ENCODE peak calls at places on chromosome 12, in six cellular contexts. One of them, this sample, is unnamed.
A peak's percentile ranks its signal among the peaks of the same experiment; 100 is the strongest.

GRCh38 chr12:99600388-99600787 is 47.2 kb upstream of the GARIN6 start:
- DNase-seq in NCI-H2107: no peak
- DNase-seq in stimulated activated CD8-positive, alpha-beta memory T cell treated with anti-CD3 and anti-CD28 coated beads, Interleukin-15, amount 100 ng/mL, for 24 hours: no peak
- DNase-seq in neural progenitor cell: peak; percentile 5
- DNase-seq in ELF-1: peak; percentile 70
- DNase-seq in left ventricle myocardium inferior: no peak
- DNase-seq in this sample: no peak

GRCh38 chr12:130455161-130455560 is 117.5 kb downstream of the PIWIL1 start:
- DNase-seq in NCI-H2107: no peak
- DNase-seq in stimulated activated CD8-positive, alpha-beta memory T cell treated with anti-CD3 and anti-CD28 coated beads, Interleukin-15, amount 100 ng/mL, for 24 hours: no peak
- DNase-seq in neural progenitor cell: no peak
- DNase-seq in ELF-1: no peak
- DNase-seq in left ventricle myocardium inferior: no peak
- DNase-seq in this sample: no peak

GRCh38 chr12:66086001-66086400 is 44.5 kb downstream of the LLPH start:
- DNase-seq in NCI-H2107: no peak
- DNase-seq in stimulated activated CD8-positive, alpha-beta memory T cell treated with anti-CD3 and anti-CD28 coated beads, Interleukin-15, amount 100 ng/mL, for 24 hours: no peak
- DNase-seq in neural progenitor cell: no peak
- DNase-seq in ELF-1: no peak
- DNase-seq in left ventricle myocardium inferior: no peak
- DNase-seq in this sample: no peak

GRCh38 chr12:52964556-52965336 is 15.8 kb downstream of the KRT18 start:
- DNase-seq in NCI-H2107: no peak
- DNase-seq in stimulated activated CD8-positive, alpha-beta memory T cell treated with anti-CD3 and anti-CD28 coated beads, Interleukin-15, amount 100 ng/mL, for 24 hours: no peak
- DNase-seq in neural progenitor cell: peak; percentile 57
- DNase-seq in ELF-1: peak; percentile 81
- DNase-seq in left ventricle myocardium inferior: no peak
- DNase-seq in this sample: no peak

GRCh38 chr12:47776471-47777143 is 3.6 kb downstream of the SLC48A1 start:
- DNase-seq in NCI-H2107: no peak
- DNase-seq in stimulated activated CD8-positive, alpha-beta memory T cell treated with anti-CD3 and anti-CD28 coated beads, Interleukin-15, amount 100 ng/mL, for 24 hours: no peak
- DNase-seq in neural progenitor cell: no peak
- DNase-seq in ELF-1: no peak
- DNase-seq in left ventricle myocardium inferior: no peak
- DNase-seq in this sample: no peak

GRCh38 chr12:52903285-52903854 is 1.5 kb downstream of the KRT8 start:
- DNase-seq in NCI-H2107: peak; percentile 62
- DNase-seq in stimulated activated CD8-positive, alpha-beta memory T cell treated with anti-CD3 and anti-CD28 coated beads, Interleukin-15, amount 100 ng/mL, for 24 hours: peak; percentile 35
- DNase-seq in neural progenitor cell: peak; percentile 96
- DNase-seq in ELF-1: peak; percentile 90
- DNase-seq in left ventricle myocardium inferior: peak; percentile 76
- DNase-seq in this sample: no peak

GRCh38 chr12:68890701-68891113 is 42.3 kb downstream of the CPM start:
- DNase-seq in NCI-H2107: no peak
- DNase-seq in stimulated activated CD8-positive, alpha-beta memory T cell treated with anti-CD3 and anti-CD28 coated beads, Interleukin-15, amount 100 ng/mL, for 24 hours: no peak
- DNase-seq in neural progenitor cell: no peak
- DNase-seq in ELF-1: no peak
- DNase-seq in left ventricle myocardium inferior: peak; percentile 20
- DNase-seq in this sample: no peak

GRCh38 chr12:2384533-2385328 is 331.9 kb downstream of the CACNA1C start:
- DNase-seq in NCI-H2107: no peak
- DNase-seq in stimulated activated CD8-positive, alpha-beta memory T cell treated with anti-CD3 and anti-CD28 coated beads, Interleukin-15, amount 100 ng/mL, for 24 hours: no peak
- DNase-seq in neural progenitor cell: no peak
- DNase-seq in ELF-1: peak; percentile 16
- DNase-seq in left ventricle myocardium inferior: no peak
- DNase-seq in this sample: no peak

GRCh38 chr12:74980510-74980909 is 229.1 kb downstream of the KCNC2 start:
- DNase-seq in NCI-H2107: no peak
- DNase-seq in stimulated activated CD8-positive, alpha-beta memory T cell treated with anti-CD3 and anti-CD28 coated beads, Interleukin-15, amount 100 ng/mL, for 24 hours: no peak
- DNase-seq in neural progenitor cell: no peak
- DNase-seq in ELF-1: no peak
- DNase-seq in left ventricle myocardium inferior: no peak
- DNase-seq in this sample: no peak

GRCh38 chr12:96617178-96617577 is 127.8 kb downstream of the CFAP54 start:
- DNase-seq in NCI-H2107: no peak
- DNase-seq in stimulated activated CD8-positive, alpha-beta memory T cell treated with anti-CD3 and anti-CD28 coated beads, Interleukin-15, amount 100 ng/mL, for 24 hours: no peak
- DNase-seq in neural progenitor cell: no peak
- DNase-seq in ELF-1: no peak
- DNase-seq in left ventricle myocardium inferior: no peak
- DNase-seq in this sample: no peak

GRCh38 chr12:103169-103981 is 36.8 kb downstream of the IQSEC3 start:
- DNase-seq in NCI-H2107: peak; percentile 95
- DNase-seq in stimulated activated CD8-positive, alpha-beta memory T cell treated with anti-CD3 and anti-CD28 coated beads, Interleukin-15, amount 100 ng/mL, for 24 hours: no peak
- DNase-seq in neural progenitor cell: peak; percentile 87
- DNase-seq in ELF-1: no peak
- DNase-seq in left ventricle myocardium inferior: no peak
- DNase-seq in this sample: no peak

GRCh38 chr12:109153711-109154434 is 37.5 kb downstream of the ACACB start:
- DNase-seq in NCI-H2107: no peak
- DNase-seq in stimulated activated CD8-positive, alpha-beta memory T cell treated with anti-CD3 and anti-CD28 coated beads, Interleukin-15, amount 100 ng/mL, for 24 hours: no peak
- DNase-seq in neural progenitor cell: peak; percentile 51
- DNase-seq in ELF-1: peak; percentile 41
- DNase-seq in left ventricle myocardium inferior: no peak
- DNase-seq in this sample: no peak

This sample was measured in GOT3.